ENCODE peak calls at places on chromosome X, in eight cellular contexts. One of them, this sample, is unnamed.

GRCh38 chrX:129622757-129623301 is 31.9 kb downstream of the APLN start:
- DNase-seq in ELF-1: peak; percentile 94
- DNase-seq in H4: no peak
- DNase-seq in central memory CD8-positive, alpha-beta T cell: no peak
- DNase-seq in adipocyte: no peak
- DNase-seq in MM.1S: no peak
- DNase-seq in sciatic nerve: no peak
- DNase-seq in stimulated activated CD8-positive, alpha-beta memory T cell treated with anti-CD3 and anti-CD28 coated beads, Interleukin-12 subunit alpha, Interleukin-12 subunit beta, amount 100 ng/mL, for 1 hour: no peak
- DNase-seq in this sample: no peak

GRCh38 chrX:40105791-40106676 is 8.3 kb upstream of the BCOR start:
- DNase-seq in ELF-1: peak; percentile 67
- DNase-seq in H4: peak; percentile 47
- DNase-seq in central memory CD8-positive, alpha-beta T cell: peak; percentile 35
- DNase-seq in adipocyte: peak; percentile 80
- DNase-seq in MM.1S: peak; percentile 71
- DNase-seq in sciatic nerve: peak; percentile 85
- DNase-seq in stimulated activated CD8-positive, alpha-beta memory T cell treated with anti-CD3 and anti-CD28 coated beads, Interleukin-12 subunit alpha, Interleukin-12 subunit beta, amount 100 ng/mL, for 1 hour: no peak
- DNase-seq in this sample: peak; percentile 82

GRCh38 chrX:135295238-135295943 is 13.9 kb upstream of the ETDC start:
- DNase-seq in ELF-1: peak; percentile 50
- DNase-seq in H4: no peak
- DNase-seq in central memory CD8-positive, alpha-beta T cell: peak; percentile 33
- DNase-seq in adipocyte: no peak
- DNase-seq in MM.1S: peak; percentile 79
- DNase-seq in sciatic nerve: no peak
- DNase-seq in stimulated activated CD8-positive, alpha-beta memory T cell treated with anti-CD3 and anti-CD28 coated beads, Interleukin-12 subunit alpha, Interleukin-12 subunit beta, amount 100 ng/mL, for 1 hour: peak; percentile 20
- DNase-seq in this sample: peak; percentile 66

GRCh38 chrX:101260435-101260834 is 30.7 kb downstream of the TAF7L start:
- DNase-seq in ELF-1: peak; percentile 70
- DNase-seq in H4: no peak
- DNase-seq in central memory CD8-positive, alpha-beta T cell: no peak
- DNase-seq in adipocyte: no peak
- DNase-seq in MM.1S: no peak
- DNase-seq in sciatic nerve: no peak
- DNase-seq in stimulated activated CD8-positive, alpha-beta memory T cell treated with anti-CD3 and anti-CD28 coated beads, Interleukin-12 subunit alpha, Interleukin-12 subunit beta, amount 100 ng/mL, for 1 hour: no peak
- DNase-seq in this sample: no peak

GRCh38 chrX:151724563-151725337 is 8.9 kb downstream of the FATE1 start:
- DNase-seq in ELF-1: no peak
- DNase-seq in H4: no peak
- DNase-seq in central memory CD8-positive, alpha-beta T cell: no peak
- DNase-seq in adipocyte: no peak
- DNase-seq in MM.1S: no peak
- DNase-seq in sciatic nerve: peak; percentile 48
- DNase-seq in stimulated activated CD8-positive, alpha-beta memory T cell treated with anti-CD3 and anti-CD28 coated beads, Interleukin-12 subunit alpha, Interleukin-12 subunit beta, amount 100 ng/mL, for 1 hour: no peak
- DNase-seq in this sample: no peak

GRCh38 chrX:672931-673330 is 42.3 kb downstream of the SHOX start:
- DNase-seq in ELF-1: peak; percentile 69
- DNase-seq in H4: no peak
- DNase-seq in central memory CD8-positive, alpha-beta T cell: no peak
- DNase-seq in adipocyte: no peak
- DNase-seq in MM.1S: no peak
- DNase-seq in sciatic nerve: no peak
- DNase-seq in stimulated activated CD8-positive, alpha-beta memory T cell treated with anti-CD3 and anti-CD28 coated beads, Interleukin-12 subunit alpha, Interleukin-12 subunit beta, amount 100 ng/mL, for 1 hour: no peak
- DNase-seq in this sample: no peak

GRCh38 chrX:40111868-40112267 is 14.1 kb upstream of the BCOR start:
- DNase-seq in ELF-1: no peak
- DNase-seq in H4: no peak
- DNase-seq in central memory CD8-positive, alpha-beta T cell: no peak
- DNase-seq in adipocyte: no peak
- DNase-seq in MM.1S: no peak
- DNase-seq in sciatic nerve: no peak
- DNase-seq in stimulated activated CD8-positive, alpha-beta memory T cell treated with anti-CD3 and anti-CD28 coated beads, Interleukin-12 subunit alpha, Interleukin-12 subunit beta, amount 100 ng/mL, for 1 hour: no peak
- DNase-seq in this sample: no peak

GRCh38 chrX:39470588-39471155 is 627.1 kb downstream of the BCOR start:
- DNase-seq in ELF-1: no peak
- DNase-seq in H4: no peak
- DNase-seq in central memory CD8-positive, alpha-beta T cell: no peak
- DNase-seq in adipocyte: peak; percentile 46
- DNase-seq in MM.1S: no peak
- DNase-seq in sciatic nerve: no peak
- DNase-seq in stimulated activated CD8-positive, alpha-beta memory T cell treated with anti-CD3 and anti-CD28 coated beads, Interleukin-12 subunit alpha, Interleukin-12 subunit beta, amount 100 ng/mL, for 1 hour: no peak
- DNase-seq in this sample: no peak

GRCh38 chrX:66200050-66200664 is 36.1 kb downstream of the HEPH start:
- DNase-seq in ELF-1: no peak
- DNase-seq in H4: no peak
- DNase-seq in central memory CD8-positive, alpha-beta T cell: no peak
- DNase-seq in adipocyte: no peak
- DNase-seq in MM.1S: peak; percentile 72
- DNase-seq in sciatic nerve: no peak
- DNase-seq in stimulated activated CD8-positive, alpha-beta memory T cell treated with anti-CD3 and anti-CD28 coated beads, Interleukin-12 subunit alpha, Interleukin-12 subunit beta, amount 100 ng/mL, for 1 hour: no peak
- DNase-seq in this sample: no peak

GRCh38 chrX:16208601-16209000 is 41.3 kb downstream of the MAGEB17 start:
- DNase-seq in ELF-1: no peak
- DNase-seq in H4: no peak
- DNase-seq in central memory CD8-positive, alpha-beta T cell: no peak
- DNase-seq in adipocyte: no peak
- DNase-seq in MM.1S: no peak
- DNase-seq in sciatic nerve: no peak
- DNase-seq in stimulated activated CD8-positive, alpha-beta memory T cell treated with anti-CD3 and anti-CD28 coated beads, Interleukin-12 subunit alpha, Interleukin-12 subunit beta, amount 100 ng/mL, for 1 hour: no peak
- DNase-seq in this sample: no peak

GRCh38 chrX:23513121-23513520 is 154.2 kb upstream of the PRDX4 start:
- DNase-seq in ELF-1: peak; percentile 31
- DNase-seq in H4: no peak
- DNase-seq in central memory CD8-positive, alpha-beta T cell: no peak
- DNase-seq in adipocyte: no peak
- DNase-seq in MM.1S: no peak
- DNase-seq in sciatic nerve: no peak
- DNase-seq in stimulated activated CD8-positive, alpha-beta memory T cell treated with anti-CD3 and anti-CD28 coated beads, Interleukin-12 subunit alpha, Interleukin-12 subunit beta, amount 100 ng/mL, for 1 hour: no peak
- DNase-seq in this sample: no peak

This sample was measured in activated T-cell treated with anti-CD3 and anti-CD28 coated beads, Interleukin-2, amount 50 U/mL, for 48 hours.